ENCODE peak calls at places on chromosomes 4 and X, in eight cellular contexts. Q is upper lobe of left lung, V is colonic mucosa, K is heart left ventricle, A is ascending aorta, W is HepG2, O is WERI-Rb-1, E is lung. B is an unnamed sample.
A peak's percentile ranks its signal among the peaks of the same experiment; 100 is the strongest.

GRCh38 chrX:101658661-101659477 is 781 bp downstream of the ARMCX2 start:
- DNase-seq in Q (peak; percentile 62), V (peak; percentile 83), K (peak; percentile 74), A (no peak), W (no peak), O (peak; percentile 83), E (peak; percentile 73), B (peak; percentile 62)

GRCh38 chr4:185920691-185921260 is 108.8 kb upstream of the SORBS2 start:
- DNase-seq in Q (no peak), V (no peak), K (no peak), A (no peak), W (no peak), O (peak; percentile 74), E (no peak), B (no peak)

GRCh38 chrX:78643874-78644273 is 15.3 kb downstream of the RTL3 start:
- DNase-seq in Q (no peak), V (no peak), K (no peak), A (no peak), W (no peak), O (no peak), E (no peak), B (no peak)

GRCh38 chr4:156194896-156195295 is 241.2 kb upstream of the CTSO start:
- DNase-seq in Q (no peak), V (no peak), K (no peak), A (no peak), W (no peak), O (no peak), E (no peak), B (no peak)

GRCh38 chr4:153209410-153209809 is 5.2 kb downstream of the TRIM2 start:
- DNase-seq in Q (no peak), V (peak; percentile 50), K (no peak), A (no peak), W (peak; percentile 84), O (no peak), E (peak; percentile 48), B (no peak)

GRCh38 chr4:163681208-163681821 is 186.8 kb downstream of the TMA16 start:
- DNase-seq in Q (no peak), V (peak; percentile 42), K (no peak), A (no peak), W (peak; percentile 35), O (peak; percentile 33), E (no peak), B (no peak)

GRCh38 chr4:67459164-67459563 is 86.1 kb downstream of the CENPC start:
- DNase-seq in Q (no peak), V (no peak), K (no peak), A (no peak), W (no peak), O (no peak), E (no peak), B (no peak)

GRCh38 chr4:1360423-1361283 is 13.6 kb downstream of the UVSSA start:
- DNase-seq in Q (peak; percentile 42), V (no peak), K (no peak), A (no peak), W (peak; percentile 68), O (no peak), E (no peak), B (no peak)

GRCh38 chr4:48902266-48902665 is 4.3 kb downstream of the OCIAD2 start:
- DNase-seq in Q (no peak), V (peak; percentile 49), K (no peak), A (no peak), W (no peak), O (no peak), E (peak; percentile 38), B (no peak)

GRCh38 chr4:2931765-2932560 is 31.2 kb downstream of the NOP14 start:
- DNase-seq in Q (peak; percentile 91), V (peak; percentile 50), K (peak; percentile 65), A (no peak), W (no peak), O (no peak), E (peak; percentile 67), B (peak; percentile 58)

GRCh38 chr4:52659722-52660261 is 691 bp upstream of the USP46 start:
- DNase-seq in Q (peak; percentile 93), V (peak; percentile 71), K (peak; percentile 79), A (no peak), W (peak; percentile 15), O (no peak), E (peak; percentile 53), B (peak; percentile 50)

GRCh38 chrX:47879447-47879846 is 42.7 kb downstream of the ZNF81 start:
- DNase-seq in Q (no peak), V (no peak), K (no peak), A (no peak), W (no peak), O (no peak), E (no peak), B (no peak)

GRCh38 chr4:15001248-15001824 is 945 bp upstream of the CPEB2 start:
- DNase-seq in Q (no peak), V (peak; percentile 76), K (peak; percentile 77), A (peak; percentile 61), W (peak; percentile 17), O (peak; percentile 69), E (peak; percentile 80), B (peak; percentile 81)

GRCh38 chrX:140509468-140510305 is 4.8 kb upstream of the SOX3 start:
- DNase-seq in Q (no peak), V (no peak), K (no peak), A (no peak), W (no peak), O (no peak), E (no peak), B (no peak)

GRCh38 chr4:114036864-114037263 is 57.4 kb upstream of the ARSJ start:
- DNase-seq in Q (no peak), V (no peak), K (no peak), A (no peak), W (no peak), O (no peak), E (no peak), B (no peak)

GRCh38 chr4:76733380-76733779 is 164.6 kb downstream of the SOWAHB start:
- DNase-seq in Q (no peak), V (no peak), K (no peak), A (no peak), W (no peak), O (peak; percentile 34), E (no peak), B (peak; percentile 76)
- TF ChIP-seq CTCF in Q (no peak), V (no peak), K (no peak), A (no peak), W (peak; percentile 59), O (peak; percentile 59), E (no peak), B (no peak)

GRCh38 chr4:87046111-87046510 is 111.3 kb downstream of the AFF1 start:
- DNase-seq in Q (no peak), V (no peak), K (no peak), A (no peak), W (no peak), O (no peak), E (no peak), B (no peak)

GRCh38 chr4:87047281-87047798 is 112.5 kb downstream of the AFF1 start:
- DNase-seq in Q (no peak), V (no peak), K (no peak), A (no peak), W (no peak), O (no peak), E (no peak), B (no peak)

GRCh38 chr4:87044511-87045369 is 109.9 kb downstream of the AFF1 start:
- DNase-seq in Q (no peak), V (no peak), K (peak; percentile 59), A (no peak), W (no peak), O (no peak), E (no peak), B (no peak)

GRCh38 chr4:87042986-87043820 is 108.4 kb downstream of the AFF1 start:
- DNase-seq in Q (no peak), V (no peak), K (no peak), A (no peak), W (no peak), O (no peak), E (no peak), B (no peak)

DNA sequence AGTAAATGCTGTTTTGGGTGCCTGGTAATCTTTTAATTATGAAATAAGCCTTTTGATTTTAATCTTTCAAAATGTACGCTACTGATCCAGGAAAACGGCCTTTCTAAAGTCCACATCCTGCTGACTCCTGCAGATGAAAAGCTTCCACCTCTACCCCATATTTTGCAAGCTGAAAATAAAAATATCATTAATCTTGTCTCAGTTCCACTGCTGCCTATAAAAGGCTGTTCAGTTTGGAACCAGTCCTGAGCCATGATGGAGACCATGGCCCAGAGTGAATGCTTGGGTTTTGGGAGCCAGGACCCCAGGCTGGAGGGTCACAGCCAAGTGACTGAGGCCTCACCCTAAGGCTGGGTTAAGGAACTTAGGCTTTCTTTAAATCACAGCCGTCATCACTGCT is 110.8 kb downstream of the AFF1 start:
- DNase-seq in Q (no peak), V (no peak), K (no peak), A (no peak), W (no peak), O (no peak), E (no peak), B (no peak)
- H3K27ac ChIP-seq in Q (peak overlapping the region; percentile 56), V (peak overlapping the region; percentile 28), K (peak overlapping the region; percentile 79), A (peak overlapping the region; percentile 86), W (no peak overlapping the region), O (no peak overlapping the region), E (peak overlapping the region; percentile 69), B (peak overlapping the region; percentile 84)

DNA sequence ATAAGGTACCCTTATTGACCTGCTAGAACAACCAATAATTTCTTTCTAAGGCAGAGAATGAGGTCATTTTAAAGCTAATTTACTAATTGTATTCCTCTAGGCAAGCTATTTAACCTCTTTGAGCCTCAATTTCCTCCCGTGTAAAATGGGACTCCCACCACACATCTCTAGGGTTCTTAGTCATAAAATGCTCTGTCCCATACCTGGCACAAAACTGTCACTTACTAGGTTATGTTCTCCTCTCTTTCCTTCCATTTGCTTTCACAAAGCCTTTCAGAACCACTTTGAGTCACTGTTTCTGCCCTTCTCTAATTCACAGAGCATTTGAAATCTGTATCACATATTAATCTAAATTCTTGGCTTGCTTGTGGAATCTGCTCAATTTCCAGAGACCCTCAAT is 2.4 kb upstream of the GPR82 start:
- DNase-seq in Q (no peak), V (no peak), K (no peak), A (no peak), W (no peak), O (no peak), E (no peak), B (no peak)
- TF ChIP-seq CTCF in Q (no peak), V (no peak), K (no peak), A (no peak), W (no peak), O (no peak), E (no peak), B (no peak)

GRCh38 chr4:6306299-6306698 is 36.6 kb downstream of the WFS1 start:
- DNase-seq in Q (no peak), V (no peak), K (no peak), A (no peak), W (no peak), O (no peak), E (no peak), B (no peak)

GRCh38 chr4:6307230-6307629 is 37.6 kb downstream of the WFS1 start:
- DNase-seq in Q (peak; percentile 46), V (no peak), K (no peak), A (no peak), W (no peak), O (no peak), E (no peak), B (no peak)

GRCh38 chr4:6309755-6310154 is 40.1 kb downstream of the WFS1 start:
- DNase-seq in Q (no peak), V (no peak), K (no peak), A (no peak), W (no peak), O (no peak), E (no peak), B (no peak)

GRCh38 chr4:6307891-6308290 is 38.2 kb downstream of the WFS1 start:
- DNase-seq in Q (no peak), V (no peak), K (no peak), A (no peak), W (no peak), O (peak; percentile 61), E (no peak), B (no peak)

GRCh38 chr4:6308890-6309643 is 39.4 kb downstream of the WFS1 start:
- DNase-seq in Q (peak; percentile 87), V (no peak), K (no peak), A (no peak), W (peak; percentile 79), O (peak; percentile 70), E (no peak), B (no peak)
- H3K27ac ChIP-seq in Q (no peak overlapping the region), V (no peak overlapping the region), K (peak overlapping the region; percentile 38), A (no peak overlapping the region), W (peak overlapping the region; percentile 65), O (peak overlapping the region; percentile 62), E (peak overlapping the region; percentile 65), B (no peak overlapping the region)

B was measured in dorsolateral prefrontal cortex.